ENCODE peak calls at places on chromosomes 2 and 18, in five cellular contexts. A, G, D, M and K are unnamed samples.

GRCh38 chr2:197085665-197086064 is 159.2 kb upstream of the PGAP1 start:
- DNase-seq in M (no peak), A (no peak), G (no peak), D (no peak), K (no peak)

GRCh38 chr2:63763336-63764056 is 78.2 kb upstream of the UGP2 start:
- DNase-seq in G (no peak), D (no peak), M (peak; percentile 28), A (peak; percentile 20), K (no peak)

GRCh38 chr2:236887519-236887918 is 198.2 kb upstream of the COPS8 start:
- DNase-seq in M (peak; percentile 28), A (peak; percentile 84), G (no peak), D (no peak), K (no peak)

GRCh38 chr2:202378661-202379338 is 2.7 kb downstream of the BMPR2 start:
- DNase-seq in M (no peak), G (no peak), D (no peak), A (no peak), K (no peak)

GRCh38 chr2:168992026-168992425 is 39.1 kb downstream of the ABCB11 start:
- DNase-seq in G (no peak), M (peak; percentile 5), D (no peak), A (peak; percentile 19), K (no peak)

GRCh38 chr18:30970201-30970816 is 72.2 kb downstream of the DSC3 start:
- DNase-seq in G (no peak), M (peak; percentile 2), D (peak; percentile 49), A (peak; percentile 26), K (no peak)

GRCh38 chr2:235106874-235107639 is 155.2 kb downstream of the SH3BP4 start:
- DNase-seq in D (peak; percentile 83), A (peak; percentile 76), M (peak; percentile 76), G (peak; percentile 62), K (peak; percentile 70)

GRCh38 chr2:205586626-205587025 is 95.7 kb upstream of the NRP2 start:
- DNase-seq in M (no peak), A (no peak), D (no peak), G (no peak), K (no peak)

GRCh38 chr2:129936334-129936934 is 43.0 kb upstream of the RAB6C start:
- DNase-seq in D (no peak), G (no peak), M (no peak), A (no peak), K (peak; percentile 55)

GRCh38 chr2:240441326-240441992 is 6.0 kb downstream of the GPC1 start:
- DNase-seq in M (no peak), D (no peak), A (no peak), G (no peak), K (no peak)

GRCh38 chr2:166092889-166093288 is 34.9 kb downstream of the SCN1A start:
- DNase-seq in A (peak; percentile 5), M (peak; percentile 92), G (no peak), D (no peak), K (no peak)

GRCh38 chr2:24083567-24084385 is 858 bp downstream of the TP53I3 start:
- DNase-seq in G (peak; percentile 78), A (peak; percentile 86), D (peak; percentile 95), M (peak; percentile 79), K (peak; percentile 89)

GRCh38 chr2:216989335-216990129 is 129.7 kb upstream of the TNP1 start:
- DNase-seq in A (no peak), M (peak; percentile 50), D (peak; percentile 24), G (no peak), K (no peak)

GRCh38 chr2:42369551-42370229 is 8.7 kb upstream of the COX7A2L start:
- DNase-seq in D (peak; percentile 12), A (no peak), M (no peak), G (no peak), K (no peak)

GRCh38 chr18:25726278-25726677 is 364.1 kb downstream of the SS18 start:
- DNase-seq in M (peak; percentile 63), G (no peak), A (peak; percentile 78), D (peak; percentile 80), K (no peak)

GRCh38 chr2:29097569-29097968 is 17.6 kb upstream of the CLIP4 start:
- DNase-seq in G (no peak), A (no peak), D (no peak), M (no peak), K (no peak)

GRCh38 chr2:235966396-235966795 is 201.8 kb downstream of the GBX2 start:
- DNase-seq in A (no peak), D (peak; percentile 60), G (no peak), M (no peak), K (peak; percentile 47)

GRCh38 chr2:101858246-101858645 is 133.5 kb upstream of the IL1R2 start:
- DNase-seq in A (no peak), D (no peak), G (no peak), M (no peak), K (no peak)

GRCh38 chr2:181777654-181778053 is 97.3 kb upstream of the NEUROD1 start:
- DNase-seq in D (no peak), M (no peak), G (no peak), A (no peak), K (no peak)

GRCh38 chr18:7603259-7604000 is 36.3 kb downstream of the PTPRM start:
- DNase-seq in A (no peak), D (no peak), G (no peak), M (no peak), K (no peak)

GRCh38 chr2:172280820-172281454 is 146.4 kb upstream of the ITGA6 start:
- DNase-seq in D (no peak), A (no peak), G (no peak), M (no peak), K (no peak)

DNA sequence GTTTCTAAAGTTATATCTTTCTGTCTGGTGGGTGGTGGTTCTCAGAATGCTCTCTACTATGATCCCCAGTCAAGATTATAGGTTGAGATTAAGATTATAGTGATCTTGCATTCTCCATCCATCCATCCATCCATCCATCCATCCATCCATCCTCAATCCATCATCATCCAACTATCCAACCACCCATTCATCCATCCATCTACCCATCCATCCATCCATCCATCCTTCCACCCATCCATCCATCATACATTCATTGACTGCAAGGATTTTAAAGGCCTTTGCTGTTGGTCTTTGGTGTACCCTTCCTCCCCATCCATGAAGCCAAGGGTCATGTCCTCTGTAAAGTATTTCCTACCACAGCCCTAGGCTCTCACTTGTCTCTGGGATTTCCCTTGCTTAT is 13.1 kb downstream of the GLI2 start:
- DNase-seq in G (no peak), M (no peak), D (no peak), A (no peak), K (no peak)
- H2AK5ac ChIP-seq in G (no peak overlapping the region), M (peak overlapping the region; percentile 43), D (no peak overlapping the region), A (no peak overlapping the region), K (no peak overlapping the region)

GRCh38 chr2:70936165-70936978 is 672 bp downstream of the ATP6V1B1 start:
- DNase-seq in M (no peak), D (no peak), G (no peak), A (no peak), K (peak; percentile 20)
- H2AK5ac ChIP-seq in M (no peak overlapping the region), D (no peak overlapping the region), G (peak overlapping the region; percentile 94), A (no peak overlapping the region), K (no peak overlapping the region)

GRCh38 chr2:54457326-54458023 is 1.3 kb downstream of the SPTBN1 start:
- DNase-seq in A (peak; percentile 48), M (no peak), G (peak; percentile 27), D (peak; percentile 68), K (peak; percentile 72)
- H2AK5ac ChIP-seq in A (no peak overlapping the region), M (peak overlapping the region; percentile 42), G (no peak overlapping the region), D (no peak overlapping the region), K (no peak overlapping the region)

GRCh38 chr18:77316641-77317040 is 67.0 kb downstream of the GALR1 start:
- DNase-seq in D (no peak), A (no peak), M (no peak), G (no peak), K (no peak)

GRCh38 chr18:77316013-77316412 is 66.4 kb downstream of the GALR1 start:
- DNase-seq in G (no peak), D (no peak), M (no peak), A (no peak), K (no peak)

GRCh38 chr18:77314952-77315351 is 65.3 kb downstream of the GALR1 start:
- DNase-seq in D (no peak), G (no peak), M (no peak), A (no peak), K (no peak)
- H2AK5ac ChIP-seq in D (no peak overlapping the region), G (no peak overlapping the region), M (no peak overlapping the region), A (no peak overlapping the region), K (no peak overlapping the region)

DNA sequence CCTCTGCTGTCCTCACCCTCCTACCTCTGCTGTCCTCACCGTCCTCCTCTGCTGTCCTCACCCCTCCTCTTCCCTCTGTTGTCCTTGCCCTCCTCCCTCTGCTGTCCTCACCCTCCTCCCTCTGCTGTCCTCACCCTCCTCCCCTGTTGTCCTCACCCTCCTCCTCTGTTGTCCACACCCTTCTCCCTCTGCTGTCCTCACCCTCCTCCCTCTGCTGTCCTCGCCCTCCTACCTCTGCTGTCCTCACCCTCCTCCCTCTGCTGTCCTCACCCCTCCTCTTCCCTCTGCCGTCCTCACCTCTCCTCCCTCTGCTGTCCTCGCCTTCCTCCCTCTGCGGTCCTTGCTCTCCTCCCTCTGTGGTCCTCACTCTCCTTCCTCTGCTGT is 11.8 kb downstream of the GAD1 start:
- DNase-seq in M (no peak), A (no peak), G (no peak), D (no peak), K (no peak)
- H2AK5ac ChIP-seq in M (no peak overlapping the region), A (no peak overlapping the region), G (no peak overlapping the region), D (no peak overlapping the region), K (no peak overlapping the region)